ENCODE peak calls at places on chromosomes 12 and 14, in six cellular contexts. Q is IMR-90; L is AG04450; E is activated CD4-positive, alpha-beta T cell treated with anti-CD3 and anti-CD28 coated beads, Interleukin-2, amount 50 U/mL, for 1 hour; O is suprapubic skin; G is mammary epithelial cell. F is an unnamed sample.

GRCh38 chr14:72583316-72584272 is 310.3 kb downstream of the DPF3 start:
- DNase-seq in G (no peak), L (no peak), O (no peak), Q (peak), E (no peak), F (no peak)

GRCh38 chr14:104551851-104552737 is 27.5 kb upstream of the C14orf180 start:
- DNase-seq in L (no peak), Q (no peak), O (no peak), E (no peak), G (no peak), F (no peak)

GRCh38 chr14:26917086-26917485 is 319.3 kb upstream of the NOVA1 start:
- DNase-seq in O (no peak), L (no peak), Q (peak), G (no peak), E (no peak), F (peak)

GRCh38 chr12:77720258-77720657 is 110.4 kb upstream of the NAV3 start:
- DNase-seq in Q (no peak), O (no peak), L (no peak), E (no peak), G (no peak), F (no peak)

GRCh38 chr12:41777064-41777790 is 367.4 kb downstream of the GXYLT1 start:
- DNase-seq in G (no peak), O (no peak), E (no peak), L (no peak), Q (no peak), F (no peak)

GRCh38 chr14:67426161-67426560 is 14.2 kb upstream of the PLEK2 start:
- DNase-seq in E (no peak), O (no peak), Q (no peak), L (no peak), G (peak), F (no peak)

GRCh38 chr12:3049176-3049575 is 28.0 kb upstream of the TSPAN9 start:
- DNase-seq in O (no peak), G (no peak), Q (no peak), E (no peak), L (no peak), F (no peak)

GRCh38 chr14:93906341-93907329 is 20.5 kb upstream of the FAM181A start:
- DNase-seq in G (peak), O (no peak), E (peak), L (no peak), Q (peak), F (peak)

GRCh38 chr14:50798048-50798421 is 32.9 kb downstream of the NIN start:
- DNase-seq in O (no peak), Q (no peak), E (no peak), L (no peak), G (no peak), F (no peak)

GRCh38 chr14:24426912-24427536 is 2.4 kb downstream of the CBLN3 start:
- DNase-seq in O (peak), G (no peak), E (no peak), L (no peak), Q (no peak), F (no peak)

GRCh38 chr12:102029148-102029547 is 32.6 kb downstream of the WASHC3 start:
- DNase-seq in G (no peak), O (no peak), Q (no peak), E (no peak), L (no peak), F (no peak)

F was measured in H4.